ENCODE peak calls at places on chromosome 3, in four cellular contexts. D is upper lobe of left lung, V is uterus, X is lower lobe of right lung. N is an unnamed sample.

GRCh38 chr3:165464736-165465135 is 268.6 kb upstream of the SLITRK3 start:
- DNase-seq in V (no peak), D (no peak), X (no peak), N (no peak)

GRCh38 chr3:31444220-31445142 is 88.2 kb upstream of the STT3B start:
- DNase-seq in D (no peak), V (no peak), X (no peak), N (no peak)

GRCh38 chr3:179432021-179432420 is 19.2 kb downstream of the GNB4 start:
- DNase-seq in D (peak; percentile 41), V (no peak), X (no peak), N (no peak)

GRCh38 chr3:141378556-141378955 is 10.3 kb downstream of the ZBTB38 start:
- DNase-seq in V (no peak), X (no peak), D (no peak), N (no peak)

GRCh38 chr3:114112696-114113095 is 56.2 kb downstream of the QTRT2 start:
- DNase-seq in V (no peak), D (no peak), X (no peak), N (no peak)

GRCh38 chr3:133881987-133882825 is 13.5 kb downstream of the RAB6B start:
- DNase-seq in D (no peak), V (no peak), X (no peak), N (no peak)

GRCh38 chr3:72176537-72177041 is 391.6 kb upstream of the PROK2 start:
- DNase-seq in D (no peak), X (no peak), V (no peak), N (no peak)

GRCh38 chr3:8985876-8986275 is 22.6 kb upstream of the RAD18 start:
- DNase-seq in X (no peak), V (no peak), D (no peak), N (no peak)

GRCh38 chr3:147412491-147412916 is 3.3 kb downstream of the ZIC1 start:
- DNase-seq in V (no peak), X (no peak), D (no peak), N (no peak)

GRCh38 chr3:173823911-173824460 is 426.4 kb downstream of the NLGN1 start:
- DNase-seq in V (no peak), X (no peak), D (no peak), N (no peak)

GRCh38 chr3:107943860-107944543 is 146.8 kb downstream of the CD47 start:
- DNase-seq in X (no peak), D (no peak), V (no peak), N (no peak)

GRCh38 chr3:72591522-72592421 is 256.5 kb downstream of the SHQ1 start:
- DNase-seq in D (no peak), X (no peak), V (peak; percentile 43), N (no peak)

GRCh38 chr3:72127843-72128242 is 342.9 kb upstream of the PROK2 start:
- DNase-seq in X (no peak), D (no peak), V (no peak), N (no peak)

GRCh38 chr3:11808231-11808630 is 38.5 kb downstream of the TAMM41 start:
- DNase-seq in X (no peak), D (no peak), V (no peak), N (no peak)

GRCh38 chr3:127894461-127894860 is 20.6 kb upstream of the KBTBD12 start:
- DNase-seq in D (no peak), X (no peak), V (no peak), N (no peak)

GRCh38 chr3:50161320-50161719 is 6.2 kb downstream of the SEMA3F start:
- DNase-seq in D (no peak), V (no peak), X (no peak), N (no peak)

GRCh38 chr3:123664771-123665170 is 79.9 kb upstream of the HACD2 start:
- DNase-seq in X (no peak), V (no peak), D (no peak), N (no peak)

GRCh38 chr3:191397771-191398170 is 63.2 kb upstream of the PYDC2 start:
- DNase-seq in X (no peak), D (no peak), V (no peak), N (no peak)

DNA sequence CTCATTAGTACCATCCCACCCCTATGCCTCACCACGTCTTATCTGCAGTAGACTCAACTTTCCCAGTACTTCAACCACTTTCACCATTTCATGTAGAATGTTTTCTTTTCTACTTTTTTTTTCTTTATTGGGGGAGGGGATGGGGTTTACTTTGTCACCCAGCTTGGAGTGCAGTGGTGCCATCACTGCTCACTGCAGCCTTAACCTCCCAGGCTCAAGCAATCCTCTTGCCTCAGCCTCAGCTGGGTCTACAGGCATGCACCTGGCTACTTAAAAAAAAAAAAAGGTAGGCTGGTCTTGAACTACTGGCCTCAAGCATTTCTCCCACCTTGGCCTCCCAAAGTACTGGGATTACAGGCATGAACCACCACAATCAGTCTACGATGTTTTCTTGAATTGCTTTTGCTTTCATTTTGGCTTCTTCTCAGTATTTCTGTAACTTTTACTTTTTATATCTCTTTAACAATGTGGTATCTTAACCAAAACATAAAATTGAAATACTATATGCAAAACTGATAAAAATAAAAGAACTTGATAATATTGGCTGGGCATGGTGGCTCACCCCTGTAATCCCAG is 44.9 kb upstream of the CHL1 start:
- DNase-seq in X (no peak), V (no peak), D (no peak), N (no peak)
- H3K9me3 ChIP-seq in X (no peaks in the 10 kb centered on the region), V (no peaks in the 10 kb centered on the region), D (no peaks in the 10 kb centered on the region), N (no peaks in the 10 kb centered on the region)

GRCh38 chr3:88912294-88913014 is 195.0 kb upstream of the EPHA3 start:
- DNase-seq in X (no peak), V (no peak), D (no peak), N (no peak)
- H3K27ac ChIP-seq in X (no peak overlapping the region), V (no peak overlapping the region), D (no peak overlapping the region), N (no peak overlapping the region)

GRCh38 chr3:196093271-196094111 is 11.6 kb upstream of the TFRC start:
- DNase-seq in X (no peak), D (peak; percentile 24), V (no peak), N (peak; percentile 42)

GRCh38 chr3:196097373-196098154 is 15.7 kb upstream of the TFRC start:
- DNase-seq in D (no peak), X (no peak), V (no peak), N (no peak)

GRCh38 chr3:196098365-196098764 is 16.5 kb upstream of the TFRC start:
- DNase-seq in X (no peak), V (no peak), D (no peak), N (no peak)

DNA sequence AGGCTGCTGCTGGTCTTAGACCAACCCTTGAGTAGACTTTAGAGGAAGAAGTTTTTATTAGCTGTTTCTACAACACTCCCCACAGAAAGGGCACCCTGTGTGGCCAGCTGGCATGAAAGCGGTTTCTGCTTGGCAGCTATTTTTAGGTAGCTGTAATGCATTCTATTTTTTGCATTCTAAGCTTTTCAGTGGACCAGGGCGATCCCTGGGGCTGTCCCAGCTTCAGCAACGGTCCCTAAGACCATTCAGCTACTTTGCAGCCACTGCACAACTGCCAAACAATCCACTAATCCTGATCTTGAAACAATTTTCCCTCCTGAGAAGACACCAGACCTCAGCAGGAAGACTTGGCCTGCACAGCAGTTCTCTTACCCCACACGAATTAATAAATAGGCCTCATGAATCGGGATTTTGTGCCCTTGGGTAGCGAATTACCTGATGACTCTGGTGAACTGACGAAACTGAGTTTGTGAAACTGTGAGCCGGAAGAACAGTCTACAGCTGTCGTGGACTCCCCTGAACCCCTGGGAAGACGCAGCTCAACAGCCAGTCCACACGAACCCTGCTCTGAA is 14.6 kb upstream of the TFRC start:
- DNase-seq in X (no peak), D (peak; percentile 25), V (no peak), N (peak; percentile 58)
- H3K4me3 ChIP-seq in X (no peak overlapping the region), D (no peak overlapping the region), V (no peak overlapping the region), N (no peak overlapping the region)

GRCh38 chr3:38468811-38469210 is 15.1 kb downstream of the ACVR2B start:
- DNase-seq in X (no peak), V (no peak), D (no peak), N (no peak)
- H3K9me3 ChIP-seq in X (peaks cover 4% of the 10 kb centered on the region), V (no peaks in the 10 kb centered on the region), D (peaks cover 4% of the 10 kb centered on the region), N (peaks cover 5% of the 10 kb centered on the region)

GRCh38 chr3:43373588-43373935 is 87.2 kb downstream of the SNRK start:
- DNase-seq in X (no peak), D (no peak), V (no peak), N (no peak)
- H3K27ac ChIP-seq in X (no peak overlapping the region), D (no peak overlapping the region), V (no peak overlapping the region), N (no peak overlapping the region)

GRCh38 chr3:157174616-157175498 is 14.9 kb upstream of the CCNL1 start:
- DNase-seq in V (peak; percentile 100), D (peak; percentile 99), X (peak; percentile 99), N (peak; percentile 99)

GRCh38 chr3:157175678-157176077 is 15.7 kb upstream of the CCNL1 start:
- DNase-seq in V (no peak), D (peak; percentile 35), X (peak; percentile 71), N (no peak)

GRCh38 chr3:157174265-157174615 is 14.3 kb upstream of the CCNL1 start:
- DNase-seq in D (peak; percentile 46), V (no peak), X (peak; percentile 64), N (no peak)

GRCh38 chr3:157179365-157179803 is 19.4 kb upstream of the CCNL1 start:
- DNase-seq in V (no peak), D (no peak), X (no peak), N (no peak)

GRCh38 chr3:157176108-157176507 is 16.2 kb upstream of the CCNL1 start:
- DNase-seq in X (no peak), V (no peak), D (no peak), N (no peak)
- H3K4me3 ChIP-seq in X (peak overlapping the region; percentile 57), V (peak overlapping the region; percentile 64), D (peak overlapping the region; percentile 59), N (peak overlapping the region; percentile 65)

GRCh38 chr3:28399196-28399595 is 50.6 kb upstream of the AZI2 start:
- DNase-seq in D (no peak), V (no peak), X (no peak), N (no peak)
- H3K9me3 ChIP-seq in D (peaks cover 20% of the 10 kb centered on the region), V (no peaks in the 10 kb centered on the region), X (peaks cover 49% of the 10 kb centered on the region), N (peaks cover 35% of the 10 kb centered on the region)

GRCh38 chr3:146247906-146248305 is 3.0 kb downstream of the PLSCR4 start:
- DNase-seq in X (no peak), V (no peak), D (no peak), N (no peak)
- H3K27ac ChIP-seq in X (no peak overlapping the region), V (peak overlapping the region; percentile 17), D (no peak overlapping the region), N (no peak overlapping the region)

GRCh38 chr3:42265059-42265991 is 660 bp downstream of the CCK start:
- DNase-seq in X (no peak), D (no peak), V (no peak), N (no peak)
- H3K4me3 ChIP-seq in X (no peak overlapping the region), D (no peak overlapping the region), V (no peak overlapping the region), N (no peak overlapping the region)